ENCODE peak calls at places on chromosomes 4 and X, in four cellular contexts. D, H, O and L are unnamed samples.

GRCh38 chr4:114040319-114041116 is 61.1 kb upstream of the ARSJ start:
- DNase-seq in D (peak), H (no peak), O (no peak), L (peak)

GRCh38 chrX:72348247-72348979 is 42.7 kb upstream of the CITED1 start:
- DNase-seq in D (no peak), H (no peak), O (no peak), L (no peak)

GRCh38 chrX:68758671-68759070 is 70.2 kb upstream of the EFNB1 start:
- DNase-seq in D (no peak), H (no peak), O (no peak), L (no peak)

GRCh38 chrX:139834879-139835278 is 98.0 kb downstream of the ATP11C start:
- DNase-seq in D (no peak), H (no peak), O (no peak), L (no peak)

GRCh38 chrX:153474718-153475117 is 4.3 kb upstream of the HAUS7 start:
- DNase-seq in D (peak), H (no peak), O (peak), L (peak)

GRCh38 chrX:16528620-16529019 is 121.3 kb upstream of the S100G start:
- DNase-seq in D (no peak), H (no peak), O (no peak), L (no peak)

GRCh38 chrX:154714925-154715324 is 36.0 kb downstream of the GAB3 start:
- DNase-seq in D (peak), H (no peak), O (peak), L (peak)

GRCh38 chr4:39855909-39856512 is 121.7 kb downstream of the PDS5A start:
- DNase-seq in D (peak), H (no peak), O (peak), L (peak)

GRCh38 chr4:162523171-162523570 is 359.4 kb upstream of the FSTL5 start:
- DNase-seq in D (no peak), H (no peak), O (no peak), L (no peak)

GRCh38 chr4:42562016-42562415 is 94.9 kb downstream of the ATP8A1 start:
- DNase-seq in D (no peak), H (no peak), O (no peak), L (no peak)

GRCh38 chr4:2219233-2219760 is 22.6 kb downstream of the HAUS3 start:
- DNase-seq in D (no peak), H (no peak), O (no peak), L (no peak)

GRCh38 chr4:61493470-61493869 is 293.3 kb downstream of the ADGRL3 start:
- DNase-seq in D (no peak), H (no peak), O (no peak), L (no peak)

GRCh38 chr4:165440415-165440882 is 61.6 kb downstream of the CPE start:
- DNase-seq in D (peak), H (no peak), O (peak), L (peak)

GRCh38 chr4:187469627-187470026 is 525.9 kb upstream of the ZFP42 start:
- DNase-seq in D (peak), H (no peak), O (peak), L (peak)

GRCh38 chr4:137960371-137961050 is 281.6 kb downstream of the SLC7A11 start:
- DNase-seq in D (peak), H (no peak), O (peak), L (peak)

GRCh38 chr4:108527729-108528128 is 92.6 kb upstream of the RPL34 start:
- DNase-seq in D (no peak), H (no peak), O (no peak), L (no peak)

GRCh38 chrX:119391279-119391678 is 7.9 kb upstream of the SLC25A43 start:
- DNase-seq in D (peak), H (no peak), O (peak), L (peak)

GRCh38 chr4:70518716-70519115 is 347 bp downstream of the AMTN start:
- DNase-seq in D (no peak), H (no peak), O (no peak), L (no peak)

GRCh38 chrX:124042042-124042441 is 80.5 kb downstream of the STAG2 start:
- DNase-seq in D (peak), H (no peak), O (no peak), L (no peak)

GRCh38 chrX:37380256-37380655 is 31.1 kb downstream of the PRRG1 start:
- DNase-seq in D (no peak), H (no peak), O (no peak), L (no peak)

GRCh38 chrX:2521927-2522386 is 21.2 kb upstream of the DHRSX start:
- DNase-seq in D (no peak), H (no peak), O (no peak), L (no peak)

GRCh38 chr4:14864967-14865366 is 137.3 kb upstream of the CPEB2 start:
- DNase-seq in D (no peak), H (no peak), O (no peak), L (no peak)

GRCh38 chrX:70769659-70770232 is 138.8 kb downstream of the TEX11 start:
- DNase-seq in D (peak), H (no peak), O (no peak), L (peak)

GRCh38 chr4:170940043-170940724 is 850.4 kb upstream of the AADAT start:
- DNase-seq in D (no peak), H (no peak), O (no peak), L (no peak)

GRCh38 chr4:165556383-165556782 is 177.6 kb downstream of the CPE start:
- DNase-seq in D (no peak), H (no peak), O (no peak), L (no peak)

GRCh38 chr4:169070071-169070894 is 60.2 kb upstream of the CBR4 start:
- DNase-seq in D (peak), H (no peak), O (peak), L (peak)

GRCh38 chr4:17687237-17687857 is 72.9 kb downstream of the MED28 start:
- DNase-seq in D (no peak), H (no peak), O (no peak), L (no peak)

GRCh38 chr4:44760142-44760898 is 34.0 kb upstream of the GNPDA2 start:
- DNase-seq in D (peak), H (no peak), O (peak), L (peak)

GRCh38 chrX:100424012-100424411 is 13.9 kb upstream of the PCDH19 start:
- DNase-seq in D (no peak), H (no peak), O (no peak), L (no peak)

GRCh38 chr4:8517946-8518345 is 62.2 kb upstream of the GPR78 start:
- DNase-seq in D (no peak), H (no peak), O (peak), L (no peak)

GRCh38 chr4:48403779-48404178 is 62.5 kb downstream of the SLAIN2 start:
- DNase-seq in D (no peak), H (no peak), O (no peak), L (no peak)

GRCh38 chr4:105227054-105227453 is 80.4 kb downstream of the TET2 start:
- DNase-seq in D (no peak), H (no peak), O (no peak), L (no peak)

GRCh38 chrX:46340696-46341095 is 204.5 kb downstream of the ZNF674 start:
- DNase-seq in D (no peak), H (no peak), O (no peak), L (no peak)

GRCh38 chr4:2009651-2010233 is 968 bp upstream of the NELFA start:
- DNase-seq in D (peak), H (peak), O (peak), L (peak)

GRCh38 chr4:155433636-155434360 is 57.0 kb upstream of the MAP9 start:
- DNase-seq in D (peak), H (no peak), O (no peak), L (peak)

GRCh38 chr4:114005569-114006442 is 26.4 kb upstream of the ARSJ start:
- DNase-seq in D (peak), H (no peak), O (peak), L (peak)